ENCODE peak calls at places on chromosome 18, in ten cellular contexts. J is endothelial cell of umbilical vein, S is GM23338, H is astrocyte, K is MM.1S, Q is hepatocyte, A is GM23248, W is HCT116, E is fibroblast of lung, L is PC-9. Z is an unnamed sample.

GRCh38 chr18:56973487-56973886 is 173.4 kb upstream of the BOD1L2 start:
- DNase-seq in Q (no peak), H (no peak), S (no peak), K (no peak), J (no peak), L (no peak), E (peak; percentile 2), W (no peak), A (peak; percentile 29), Z (no peak)

GRCh38 chr18:5238371-5238758 is 41.3 kb upstream of the AKAIN1 start:
- DNase-seq in Q (peak; percentile 87), A (peak; percentile 69), L (no peak), W (no peak), E (peak; percentile 52), S (peak; percentile 38), J (no peak), K (peak; percentile 22), H (no peak), Z (no peak)

GRCh38 chr18:75405341-75405740 is 22.2 kb downstream of the SMIM21 start:
- DNase-seq in K (no peak), S (no peak), L (no peak), Q (no peak), W (no peak), A (peak; percentile 51), J (no peak), E (peak; percentile 55), H (peak; percentile 49), Z (no peak)

GRCh38 chr18:24497052-24497754 is 36.8 kb downstream of the HRH4 start:
- DNase-seq in H (peak; percentile 76), W (no peak), E (peak; percentile 79), J (no peak), L (no peak), S (no peak), K (no peak), A (peak; percentile 83), Q (no peak), Z (no peak)

GRCh38 chr18:35490894-35491688 is 6.7 kb downstream of the INO80C start:
- DNase-seq in H (no peak), W (no peak), Q (no peak), E (no peak), J (no peak), L (no peak), S (peak; percentile 48), A (no peak), K (no peak), Z (no peak)

GRCh38 chr18:79855147-79855910 is 57.6 kb downstream of the KCNG2 start:
- DNase-seq in H (no peak), E (no peak), S (no peak), A (no peak), W (no peak), L (no peak), K (no peak), J (no peak), Q (no peak), Z (no peak)

GRCh38 chr18:24130494-24130893 is 8.4 kb upstream of the CABYR start:
- DNase-seq in L (no peak), W (no peak), K (no peak), H (no peak), S (no peak), Q (no peak), E (no peak), J (no peak), A (no peak), Z (no peak)

GRCh38 chr18:34590503-34590902 is 119.6 kb upstream of the DTNA start:
- DNase-seq in E (no peak), L (no peak), A (no peak), S (no peak), H (no peak), Q (no peak), W (no peak), J (peak; percentile 19), K (no peak), Z (no peak)

GRCh38 chr18:78793313-78793712 is 186.3 kb upstream of the SALL3 start:
- DNase-seq in H (no peak), J (no peak), E (no peak), W (no peak), L (no peak), A (no peak), S (no peak), K (no peak), Q (no peak), Z (no peak)

GRCh38 chr18:78792736-78793135 is 186.9 kb upstream of the SALL3 start:
- DNase-seq in L (no peak), J (no peak), S (no peak), A (no peak), K (no peak), E (no peak), H (no peak), W (no peak), Q (no peak), Z (no peak)

GRCh38 chr18:78792094-78792493 is 187.5 kb upstream of the SALL3 start:
- DNase-seq in W (no peak), H (no peak), K (no peak), J (no peak), S (no peak), E (no peak), A (no peak), Q (no peak), L (no peak), Z (no peak)

GRCh38 chr18:78796693-78797455 is 182.7 kb upstream of the SALL3 start:
- DNase-seq in E (no peak), W (no peak), S (no peak), H (no peak), L (no peak), A (no peak), Q (no peak), J (no peak), K (no peak), Z (no peak)

GRCh38 chr18:78794031-78794430 is 185.6 kb upstream of the SALL3 start:
- DNase-seq in E (no peak), S (no peak), K (no peak), L (no peak), J (no peak), Q (no peak), W (no peak), H (no peak), A (peak; percentile 1), Z (no peak)
- H2AFZ ChIP-seq in E (no peak overlapping the region), S (no peak overlapping the region), K (no peak overlapping the region), L (no peak overlapping the region), J (no peak overlapping the region), Q (no peak overlapping the region), W (no peak overlapping the region), H (no peak overlapping the region), A (no peak overlapping the region), Z (no peak overlapping the region)

GRCh38 chr18:67596003-67596402 is 79.5 kb upstream of the DSEL start:
- DNase-seq in E (no peak), J (no peak), A (no peak), W (no peak), L (no peak), Q (no peak), K (no peak), H (no peak), S (no peak), Z (no peak)

GRCh38 chr18:67589325-67589724 is 72.8 kb upstream of the DSEL start:
- DNase-seq in S (no peak), L (no peak), E (peak; percentile 28), W (no peak), A (peak; percentile 10), Q (no peak), J (peak; percentile 8), K (no peak), H (no peak), Z (no peak)

GRCh38 chr18:67586101-67586500 is 69.6 kb upstream of the DSEL start:
- DNase-seq in K (no peak), L (no peak), Q (no peak), A (no peak), S (no peak), J (no peak), H (no peak), W (no peak), E (no peak), Z (no peak)

GRCh38 chr18:67590571-67591141 is 74.1 kb upstream of the DSEL start:
- DNase-seq in S (peak; percentile 30), W (no peak), L (no peak), H (peak; percentile 28), K (peak; percentile 8), J (peak; percentile 21), Q (peak; percentile 12), E (peak; percentile 50), A (peak; percentile 48), Z (no peak)
- H2AFZ ChIP-seq in S (peak overlapping the region; percentile 72), W (no peak overlapping the region), L (no peak overlapping the region), H (no peak overlapping the region), K (no peak overlapping the region), J (peak overlapping the region; percentile 57), Q (no peak overlapping the region), E (peak overlapping the region; percentile 32), A (peak overlapping the region; percentile 76), Z (no peak overlapping the region)

GRCh38 chr18:74113711-74114110 is 33.9 kb downstream of the FBXO15 start:
- DNase-seq in H (no peak), L (no peak), W (no peak), E (no peak), S (no peak), K (peak; percentile 20), Q (no peak), J (no peak), A (no peak), Z (no peak)

GRCh38 chr18:74114206-74114605 is 33.4 kb downstream of the FBXO15 start:
- DNase-seq in W (no peak), K (no peak), L (no peak), J (no peak), A (no peak), H (no peak), Q (no peak), S (no peak), E (peak; percentile 6), Z (no peak)

GRCh38 chr18:74110983-74111382 is 36.7 kb downstream of the FBXO15 start:
- DNase-seq in J (no peak), S (no peak), L (no peak), K (no peak), E (no peak), H (no peak), Q (peak; percentile 48), A (no peak), W (no peak), Z (no peak)

GRCh38 chr18:74115046-74115445 is 32.6 kb downstream of the FBXO15 start:
- DNase-seq in J (no peak), A (peak; percentile 71), E (peak; percentile 79), Q (no peak), L (no peak), H (peak; percentile 71), S (no peak), K (no peak), W (no peak), Z (no peak)

DNA sequence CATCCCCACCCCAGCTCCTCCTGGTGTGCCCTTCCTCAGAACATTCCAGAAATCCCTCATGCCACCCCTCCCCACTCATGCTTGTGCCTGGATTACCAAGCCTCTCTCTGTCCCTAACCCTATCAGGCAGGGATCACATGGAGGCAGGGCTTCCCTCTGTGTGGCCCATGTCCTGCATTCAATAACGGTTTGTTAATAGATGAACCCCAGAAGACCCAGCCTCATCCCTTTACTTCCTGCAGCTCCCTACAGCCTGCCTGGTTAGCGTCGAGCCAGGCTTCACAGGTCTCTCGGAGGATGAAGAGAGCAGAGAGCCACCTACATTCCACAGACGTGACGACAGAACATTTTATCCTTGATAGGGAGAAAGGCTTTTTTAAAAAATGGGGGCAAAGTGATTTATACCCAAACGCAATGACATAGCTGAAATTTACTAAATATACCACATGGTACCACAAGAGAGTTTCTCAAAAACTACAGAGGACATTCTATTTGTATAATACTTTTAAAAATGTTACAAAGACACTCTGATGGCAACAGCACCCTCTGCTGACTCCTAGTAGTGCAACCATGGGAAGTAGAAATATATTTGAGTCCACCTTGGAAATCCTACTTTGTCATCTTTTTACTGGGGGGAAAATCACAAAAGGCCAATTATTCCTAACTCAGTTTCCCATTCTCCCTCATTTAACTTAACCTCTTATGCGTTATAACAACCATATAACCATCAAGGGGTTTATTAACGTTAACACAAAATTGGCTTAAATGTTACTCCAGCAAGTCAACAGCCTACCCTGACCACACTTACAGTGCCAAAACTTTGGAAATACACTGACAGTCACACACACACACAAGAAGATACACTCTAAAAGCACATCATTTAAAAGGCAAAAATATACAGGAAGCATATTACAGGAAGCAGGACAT is 30.7 kb downstream of the FBXO15 start:
- DNase-seq in K (peak; percentile 33), L (no peak), A (peak; percentile 68), H (peak; percentile 13), W (peak; percentile 8), Q (peak; percentile 58), S (peak; percentile 74), J (peak; percentile 3), E (peak; percentile 35), Z (no peak)
- H2AFZ ChIP-seq in K (no peak overlapping the region), L (no peak overlapping the region), A (peak overlapping the region; percentile 24), H (peak overlapping the region; percentile 39), W (no peak overlapping the region), Q (no peak overlapping the region), S (no peak overlapping the region), J (no peak overlapping the region), E (peak overlapping the region; percentile 48), Z (peak overlapping the region; percentile 32)

GRCh38 chr18:48877941-48878340 is 72.8 kb downstream of the SMAD7 start:
- DNase-seq in W (no peak), L (no peak), Q (no peak), K (no peak), S (no peak), A (no peak), J (no peak), H (no peak), E (no peak), Z (no peak)

GRCh38 chr18:48876590-48876989 is 74.2 kb downstream of the SMAD7 start:
- DNase-seq in E (no peak), W (no peak), L (no peak), Q (no peak), A (no peak), K (no peak), H (no peak), J (no peak), S (no peak), Z (no peak)

GRCh38 chr18:48875942-48876511 is 74.7 kb downstream of the SMAD7 start:
- DNase-seq in A (no peak), J (no peak), W (no peak), K (no peak), E (peak; percentile 33), S (peak; percentile 69), H (no peak), L (no peak), Q (peak; percentile 65), Z (no peak)

GRCh38 chr18:48879008-48879431 is 71.7 kb downstream of the SMAD7 start:
- DNase-seq in L (peak; percentile 77), A (no peak), S (peak; percentile 64), Q (peak; percentile 60), H (no peak), J (no peak), E (no peak), K (no peak), W (no peak), Z (no peak)

DNA sequence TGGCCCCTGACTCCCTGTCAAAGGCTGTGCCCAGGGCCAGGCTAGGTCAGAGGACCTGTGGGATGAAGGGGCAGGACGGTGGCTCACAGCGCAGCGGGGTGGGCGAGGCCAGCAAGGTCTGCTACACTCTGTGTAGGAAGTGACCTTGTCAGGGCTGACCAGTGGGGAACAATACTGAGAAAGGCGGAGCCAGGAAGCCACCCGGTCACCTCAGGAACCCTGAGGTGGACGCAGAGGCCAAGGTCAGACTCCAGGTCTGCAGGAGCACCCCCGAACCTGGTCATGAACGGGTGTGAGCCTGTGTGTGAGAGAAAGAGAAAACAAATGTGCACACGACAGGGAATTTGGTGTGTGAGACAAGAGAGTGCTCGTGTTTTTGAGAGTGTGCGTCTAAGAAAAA is 72.3 kb downstream of the SMAD7 start:
- DNase-seq in E (no peak), J (no peak), K (no peak), H (no peak), W (no peak), Q (no peak), S (no peak), A (no peak), L (peak; percentile 33), Z (no peak)
- H2AFZ ChIP-seq in E (no peak overlapping the region), J (no peak overlapping the region), K (no peak overlapping the region), H (no peak overlapping the region), W (no peak overlapping the region), Q (no peak overlapping the region), S (peak overlapping the region; percentile 74), A (peak overlapping the region; percentile 5), L (peak overlapping the region; percentile 59), Z (no peak overlapping the region)

Z was measured in keratinocyte.